ENCODE peak calls at places on chromosome 16, in four cellular contexts. J, H, L and P are unnamed samples.

GRCh38 chr16:17938546-17938945 is 398.0 kb downstream of the NPIPA8 start:
- DNase-seq in L (no peak), J (no peak), H (no peak), P (no peak)

GRCh38 chr16:66516808-66517585 is 32.9 kb downstream of the TK2 start:
- DNase-seq in J (peak), L (peak), H (peak), P (peak)

GRCh38 chr16:30585022-30585399 is 486 bp downstream of the ZNF785 start:
- DNase-seq in L (no peak), H (peak), J (no peak), P (no peak)

GRCh38 chr16:12658506-12658905 is 145.2 kb downstream of the CPPED1 start:
- DNase-seq in H (no peak), L (no peak), J (no peak), P (no peak)

GRCh38 chr16:86806838-86807351 is 228.5 kb downstream of the FOXL1 start:
- DNase-seq in J (no peak), H (peak), L (no peak), P (no peak)

GRCh38 chr16:81997738-81998137 is 13.5 kb downstream of the SDR42E1 start:
- DNase-seq in L (peak), H (no peak), J (no peak), P (peak)

GRCh38 chr16:74465851-74466685 is 44.8 kb upstream of the CLEC18B start:
- DNase-seq in H (no peak), J (no peak), L (no peak), P (no peak)

GRCh38 chr16:47644166-47644565 is 183.0 kb downstream of the PHKB start:
- DNase-seq in L (no peak), H (no peak), J (peak), P (no peak)

GRCh38 chr16:86768999-86769398 is 190.7 kb downstream of the FOXL1 start:
- DNase-seq in H (no peak), J (peak), L (no peak), P (no peak)

GRCh38 chr16:89176147-89176690 is 4.7 kb downstream of the CDH15 start:
- DNase-seq in L (no peak), J (no peak), H (no peak), P (no peak)

GRCh38 chr16:88421871-88422433 is 31.1 kb upstream of the ZFPM1 start:
- DNase-seq in H (no peak), J (no peak), L (no peak), P (no peak)

GRCh38 chr16:66115373-66115772 is 251.1 kb upstream of the CDH5 start:
- DNase-seq in J (no peak), L (no peak), H (no peak), P (no peak)

GRCh38 chr16:2854700-2855309 is 3.2 kb downstream of the PRSS22 start:
- DNase-seq in L (no peak), H (no peak), J (no peak), P (no peak)

GRCh38 chr16:50195276-50195675 is 42.2 kb downstream of the TENT4B start:
- DNase-seq in H (no peak), L (no peak), J (no peak), P (no peak)

GRCh38 chr16:68361485-68361884 is 50.7 kb downstream of the PRMT7 start:
- DNase-seq in J (no peak), L (no peak), H (no peak), P (no peak)
- H3K27ac ChIP-seq in J (no peak), L (no peak), H (no peak), P (no peak)

DNA sequence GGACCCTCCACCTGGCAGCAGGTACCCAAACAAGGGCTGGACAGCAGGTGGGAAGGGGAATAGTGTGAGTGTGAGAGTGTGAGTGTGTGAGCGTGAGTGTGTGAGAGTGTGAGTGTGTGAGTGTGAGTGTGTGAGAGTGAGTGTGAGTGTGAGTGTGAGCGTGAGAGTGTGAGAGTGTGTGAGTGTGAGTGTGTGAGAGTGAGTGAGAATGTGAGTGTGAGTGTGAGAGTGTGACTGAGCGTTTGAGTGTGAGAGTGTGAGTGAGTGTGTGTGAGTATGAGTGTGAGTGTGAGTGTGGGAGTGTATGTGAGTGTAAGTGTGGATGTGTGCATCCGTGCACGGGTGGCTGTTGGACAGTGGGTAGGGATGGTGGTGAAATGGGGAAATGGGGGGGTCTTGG is 352 bp downstream of the ADGRG1 start:
- DNase-seq in J (no peak), L (no peak), H (no peak), P (no peak)
- H3K27ac ChIP-seq in J (peak), L (peak), H (no peak), P (peak)

GRCh38 chr16:70437017-70437581 is 1.8 kb downstream of the ST3GAL2 start:
- DNase-seq in H (peak), J (no peak), L (no peak), P (no peak)
- H3K27ac ChIP-seq in H (no peak), J (no peak), L (no peak), P (no peak)

GRCh38 chr16:83804366-83804765 is 3.4 kb upstream of the HSBP1 start:
- DNase-seq in H (no peak), L (no peak), J (no peak), P (no peak)

GRCh38 chr16:83807710-83808572 is at the start of gene HSBP1:
- DNase-seq in L (peak), J (peak), H (peak), P (no peak)

GRCh38 chr16:83807327-83807709 is 460 bp upstream of the HSBP1 start:
- DNase-seq in H (no peak), J (no peak), L (no peak), P (no peak)

GRCh38 chr16:83806721-83807120 is 1.1 kb upstream of the HSBP1 start:
- DNase-seq in L (no peak), J (no peak), H (no peak), P (no peak)

GRCh38 chr16:83806036-83806435 is 1.7 kb upstream of the HSBP1 start:
- DNase-seq in L (no peak), J (no peak), H (no peak), P (no peak)
- H3K27ac ChIP-seq in L (no peak), J (no peak), H (no peak), P (no peak)